ENCODE peak calls at places on chromosomes 13 and 19, in four cellular contexts. V is A549, X is IMR-90, F is HepG2. U is an unnamed sample.
A peak's percentile ranks its signal among the peaks of the same experiment; 100 is the strongest.

GRCh38 chr13:31556376-31556775 is 182.9 kb upstream of the RXFP2 start:
- DNase-seq in V (no peak), X (peak; percentile 2), F (no peak), U (no peak)

GRCh38 chr19:54207908-54208783 is 7.5 kb downstream of the RPS9 start:
- DNase-seq in V (peak; percentile 59), X (peak; percentile 78), F (peak; percentile 59), U (no peak)

GRCh38 chr19:48446579-48446978 is 796 bp downstream of the GRWD1 start:
- DNase-seq in V (no peak), X (no peak), F (no peak), U (no peak)

GRCh38 chr19:46537136-46538097 is 41.8 kb upstream of the PNMA8B start:
- DNase-seq in V (peak; percentile 55), X (peak; percentile 29), F (no peak), U (peak; percentile 75)

GRCh38 chr13:53783466-53783865 is 754.9 kb downstream of the OLFM4 start:
- DNase-seq in V (no peak), X (no peak), F (no peak), U (no peak)

GRCh38 chr13:27264181-27264580 is 6.4 kb upstream of the RASL11A start:
- DNase-seq in V (no peak), X (peak; percentile 89), F (no peak), U (no peak)

GRCh38 chr19:55305491-55305890 is 19.6 kb downstream of the TMEM150B start:
- DNase-seq in V (peak; percentile 62), X (no peak), F (no peak), U (peak; percentile 78)

GRCh38 chr19:40982594-40983101 is 8.4 kb upstream of the CYP2B6 start:
- DNase-seq in V (no peak), X (peak; percentile 32), F (no peak), U (no peak)

GRCh38 chr13:76398426-76398825 is 487.8 kb downstream of the KCTD12 start:
- DNase-seq in V (no peak), X (peak; percentile 5), F (no peak), U (no peak)

GRCh38 chr19:29528350-29528945 is 2.7 kb downstream of the VSTM2B start:
- DNase-seq in V (peak; percentile 90), X (peak; percentile 58), F (peak; percentile 49), U (peak; percentile 84)

GRCh38 chr13:43107780-43108179 is 84.4 kb downstream of the DNAJC15 start:
- DNase-seq in V (no peak), X (peak; percentile 54), F (no peak), U (no peak)

GRCh38 chr13:23755040-23755439 is 134.2 kb downstream of the MIPEP start:
- DNase-seq in V (no peak), X (no peak), F (peak; percentile 59), U (no peak)

GRCh38 chr19:38034153-38034835 is 127.3 kb downstream of the SIPA1L3 start:
- DNase-seq in V (no peak), X (peak; percentile 62), F (no peak), U (no peak)

GRCh38 chr19:15432018-15432494 is 13.3 kb upstream of the AKAP8L start:
- DNase-seq in V (no peak), X (no peak), F (no peak), U (peak; percentile 30)

GRCh38 chr13:53126803-53127202 is 98.2 kb downstream of the OLFM4 start:
- DNase-seq in V (no peak), X (peak; percentile 65), F (no peak), U (no peak)

GRCh38 chr13:102977471-102977870 is 88.7 kb downstream of the SLC10A2 start:
- DNase-seq in V (no peak), X (no peak), F (no peak), U (no peak)

GRCh38 chr13:59478908-59479307 is 684.8 kb downstream of the DIAPH3 start:
- DNase-seq in V (no peak), X (no peak), F (no peak), U (no peak)

GRCh38 chr19:51690359-51691121 is 2.6 kb upstream of the SPACA6 start:
- DNase-seq in V (peak; percentile 92), X (peak; percentile 68), F (no peak), U (peak; percentile 55)
- TF ChIP-seq BHLHE40 in V (no peak), X (no peak), F (no peak), U (no peak)

GRCh38 chr19:56321981-56322558 is 7.4 kb upstream of the ZSCAN5A start:
- DNase-seq in V (no peak), X (no peak), F (no peak), U (no peak)

GRCh38 chr19:56316728-56317127 is 2.1 kb upstream of the ZSCAN5A start:
- DNase-seq in V (no peak), X (no peak), F (peak; percentile 25), U (no peak)

GRCh38 chr19:56317749-56318148 is 3.1 kb upstream of the ZSCAN5A start:
- DNase-seq in V (no peak), X (no peak), F (no peak), U (no peak)

GRCh38 chr19:56324425-56324824 is 9.8 kb upstream of the ZSCAN5A start:
- DNase-seq in V (no peak), X (no peak), F (no peak), U (no peak)

GRCh38 chr19:56321254-56321980 is 6.8 kb upstream of the ZSCAN5A start:
- DNase-seq in V (no peak), X (no peak), F (no peak), U (no peak)
- TF ChIP-seq BHLHE40 in V (no peak), X (no peak), F (no peak), U (no peak)

GRCh38 chr13:50539791-50540530 is 303.5 kb downstream of the DLEU7 start:
- DNase-seq in V (no peak), X (no peak), F (no peak), U (no peak)

GRCh38 chr13:50544226-50544625 is 299.3 kb downstream of the DLEU7 start:
- DNase-seq in V (no peak), X (no peak), F (no peak), U (no peak)

GRCh38 chr13:50549221-50549942 is 294.1 kb downstream of the DLEU7 start:
- DNase-seq in V (no peak), X (no peak), F (no peak), U (no peak)

DNA sequence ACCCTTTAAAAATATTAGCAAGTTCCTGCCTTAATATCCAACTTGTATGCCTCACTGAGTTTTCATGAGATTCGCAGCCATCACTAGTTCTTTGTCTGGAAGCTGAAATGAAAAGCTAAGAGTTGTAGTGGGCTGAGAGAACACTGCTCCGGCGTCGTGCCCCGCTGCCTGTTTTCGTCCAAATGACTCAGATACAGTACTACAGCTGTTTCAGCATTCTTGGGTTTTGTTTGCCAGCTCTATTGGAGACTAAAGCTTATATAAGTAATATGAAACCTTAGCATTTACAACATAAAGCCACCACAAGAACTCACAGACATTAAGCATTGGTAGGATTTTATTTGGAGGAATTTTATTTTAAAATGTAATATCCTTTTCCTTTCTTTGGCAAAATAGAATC is 299.7 kb downstream of the DLEU7 start:
- DNase-seq in V (no peak), X (peak; percentile 91), F (no peak), U (no peak)
- TF ChIP-seq BHLHE40 in V (no peak), X (no peak), F (no peak), U (no peak)

DNA sequence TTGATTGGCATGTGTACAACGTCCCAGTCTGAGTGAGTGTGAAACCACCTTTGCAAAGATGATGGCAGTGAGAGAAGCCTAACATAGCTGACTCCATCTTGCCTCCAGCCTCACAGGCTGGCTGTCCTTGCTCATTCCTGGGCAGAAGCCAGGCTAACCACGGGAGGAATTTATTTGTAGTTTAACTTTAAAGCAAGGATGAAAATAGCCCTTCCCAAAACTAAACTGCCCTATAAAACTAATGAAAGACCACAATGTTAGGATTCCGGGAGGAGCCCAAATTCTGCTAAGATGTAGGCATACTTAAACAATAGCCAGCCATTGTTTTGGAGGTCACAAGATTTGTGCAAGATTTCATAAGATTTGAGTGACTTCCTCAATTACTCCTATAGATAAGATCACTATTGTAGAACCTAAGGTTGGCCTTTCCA is 96.6 kb upstream of the LSM14A start:
- DNase-seq in V (no peak), X (no peak), F (no peak), U (no peak)
- TF ChIP-seq BHLHE40 in V (no peak), X (no peak), F (no peak), U (no peak)

GRCh38 chr13:33347866-33348265 is 62.3 kb upstream of the STARD13 start:
- DNase-seq in V (no peak), X (no peak), F (no peak), U (no peak)

GRCh38 chr13:33349314-33349995 is 63.9 kb upstream of the STARD13 start:
- DNase-seq in V (no peak), X (no peak), F (no peak), U (peak; percentile 34)

GRCh38 chr13:33341861-33342452 is 56.4 kb upstream of the STARD13 start:
- DNase-seq in V (no peak), X (no peak), F (no peak), U (no peak)

GRCh38 chr13:33348366-33348765 is 62.8 kb upstream of the STARD13 start:
- DNase-seq in V (no peak), X (peak; percentile 85), F (no peak), U (no peak)

GRCh38 chr13:33345842-33346241 is 60.3 kb upstream of the STARD13 start:
- DNase-seq in V (no peak), X (no peak), F (no peak), U (no peak)
- TF ChIP-seq BHLHE40 in V (no peak), X (no peak), F (no peak), U (no peak)

DNA sequence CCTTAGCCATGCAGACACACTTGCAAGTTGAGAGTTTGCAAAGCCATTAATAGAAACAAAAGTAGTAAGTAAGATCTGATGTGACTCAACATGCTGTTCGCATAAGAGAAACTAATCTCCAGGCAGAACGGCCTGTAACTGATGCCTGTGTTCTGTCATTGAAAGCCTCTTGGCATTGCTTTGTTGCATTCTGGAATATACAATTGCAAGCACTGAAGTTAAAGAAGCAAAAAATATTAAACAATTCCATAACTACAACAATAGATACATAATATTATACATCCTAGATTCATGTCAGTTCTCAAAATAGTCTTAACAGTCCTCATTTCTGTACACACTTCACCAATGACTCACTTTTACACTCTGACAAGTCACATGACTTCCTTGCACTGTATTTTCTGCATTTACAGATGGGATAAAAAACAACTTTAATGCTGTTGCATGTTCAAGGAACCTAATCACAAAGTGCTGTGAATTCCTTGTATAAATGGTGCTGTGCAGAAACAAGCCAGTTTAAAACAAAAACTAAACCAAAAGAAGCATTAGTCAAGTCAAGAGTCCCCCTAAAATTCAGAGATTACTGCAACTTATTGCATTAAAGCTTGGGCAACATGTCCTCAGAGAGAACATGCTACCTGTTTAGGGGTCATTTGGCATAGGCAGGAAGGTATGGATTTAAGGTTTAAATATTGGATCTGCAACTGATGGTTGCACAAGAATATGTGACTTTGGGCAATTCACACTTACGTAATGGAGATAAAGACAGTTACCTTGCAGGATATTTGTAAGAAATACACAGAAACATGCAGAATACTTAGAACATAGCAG is 79.5 kb upstream of the SERP2 start:
- DNase-seq in V (no peak), X (peak; percentile 72), F (no peak), U (no peak)
- TF ChIP-seq BHLHE40 in V (no peak), X (peak; percentile 35), F (no peak), U (no peak)